ENCODE peak calls at places on chromosomes 2 and 18, in eight cellular contexts. R is spleen, S is A549, M is WERI-Rb-1, G is HCT116, C is pancreas, J is tibial artery, T is MM.1S. U is an unnamed sample.

GRCh38 chr2:641501-642430 is 35.4 kb downstream of the TMEM18 start:
- DNase-seq in T (no peak), G (no peak), M (no peak), C (no peak), R (no peak), J (no peak), S (no peak), U (no peak)

GRCh38 chr2:120907822-120908221 is 172.2 kb downstream of the GLI2 start:
- DNase-seq in M (peak), S (peak), R (no peak), J (no peak), C (no peak), G (no peak), T (no peak), U (no peak)

GRCh38 chr18:27225947-27226481 is 40.9 kb upstream of the CHST9 start:
- DNase-seq in T (no peak), J (no peak), R (no peak), G (no peak), S (no peak), M (no peak), C (no peak), U (no peak)

GRCh38 chr2:236928353-236929153 is 157.1 kb upstream of the COPS8 start:
- DNase-seq in S (no peak), R (no peak), C (no peak), J (no peak), G (no peak), T (no peak), M (no peak), U (no peak)

GRCh38 chr2:179711375-179711774 is 150.0 kb downstream of the ZNF385B start:
- DNase-seq in T (no peak), G (no peak), C (no peak), R (no peak), J (no peak), M (no peak), S (no peak), U (no peak)

GRCh38 chr2:198659471-198659870 is 798.3 kb downstream of the SATB2 start:
- DNase-seq in G (no peak), J (no peak), R (no peak), M (no peak), C (no peak), S (no peak), T (no peak), U (no peak)

GRCh38 chr2:241869087-241869961 is at the start of gene RTP5:
- DNase-seq in C (no peak), G (no peak), M (no peak), S (no peak), R (no peak), T (no peak), J (no peak), U (no peak)

GRCh38 chr2:205930209-205930608 is 155.8 kb downstream of the INO80D start:
- DNase-seq in S (no peak), J (no peak), T (no peak), M (peak), G (no peak), R (no peak), C (no peak), U (no peak)

GRCh38 chr18:28468903-28469302 is 292.0 kb upstream of the CDH2 start:
- DNase-seq in G (no peak), C (no peak), R (no peak), S (no peak), T (no peak), M (no peak), J (no peak), U (no peak)

GRCh38 chr2:117853873-117854272 is 39.4 kb downstream of the DDX18 start:
- DNase-seq in M (no peak), G (no peak), T (no peak), S (no peak), J (no peak), R (no peak), C (no peak), U (no peak)

GRCh38 chr2:98867539-98868309 is 68.3 kb downstream of the CRACDL start:
- DNase-seq in S (peak), R (no peak), J (no peak), G (no peak), C (no peak), M (no peak), T (no peak), U (no peak)

GRCh38 chr2:74415762-74416395 is 5.5 kb downstream of the C2orf81 start:
- DNase-seq in R (no peak), G (no peak), T (no peak), J (no peak), C (no peak), S (no peak), M (no peak), U (no peak)

GRCh38 chr2:45259144-45259543 is 249.9 kb upstream of the SIX2 start:
- DNase-seq in J (no peak), T (no peak), M (no peak), S (no peak), C (no peak), G (no peak), R (no peak), U (no peak)

GRCh38 chr18:58307441-58307840 is 263.4 kb downstream of the NEDD4L start:
- DNase-seq in S (no peak), R (no peak), C (no peak), T (no peak), G (no peak), M (no peak), J (no peak), U (no peak)

GRCh38 chr18:67705748-67706147 is 189.2 kb upstream of the DSEL start:
- DNase-seq in M (no peak), J (no peak), G (no peak), C (no peak), R (no peak), T (no peak), S (peak), U (no peak)
- TF ChIP-seq CTCF in M (no peak), J (no peak), G (no peak), C (no peak), R (no peak), T (no peak), S (no peak), U (no peak)

DNA sequence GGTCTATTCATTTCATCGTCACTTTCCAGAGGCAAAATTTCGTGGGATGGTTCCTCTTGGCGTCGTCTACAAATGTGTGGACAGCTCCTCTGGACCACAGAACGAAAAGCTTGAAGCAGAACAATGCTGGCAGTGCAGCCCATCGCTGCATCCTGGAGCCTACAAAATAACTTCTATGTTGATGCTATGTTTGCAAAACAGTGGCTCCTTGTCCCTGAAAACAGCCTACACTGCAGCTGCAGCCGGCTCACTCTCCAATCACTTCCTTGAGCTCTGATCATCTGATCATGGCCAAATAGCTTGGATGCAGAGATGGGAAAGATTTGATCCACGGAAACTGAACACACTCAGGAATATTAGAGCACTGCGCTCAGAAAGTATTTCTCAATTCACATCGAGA is 60.0 kb downstream of the DOCK10 start:
- DNase-seq in S (no peak), R (no peak), G (no peak), T (no peak), C (no peak), M (no peak), J (peak), U (no peak)
- H3K4me3 ChIP-seq in S (no peak), R (no peak), G (no peak), T (no peak), C (no peak), M (no peak), J (peak), U (no peak)

DNA sequence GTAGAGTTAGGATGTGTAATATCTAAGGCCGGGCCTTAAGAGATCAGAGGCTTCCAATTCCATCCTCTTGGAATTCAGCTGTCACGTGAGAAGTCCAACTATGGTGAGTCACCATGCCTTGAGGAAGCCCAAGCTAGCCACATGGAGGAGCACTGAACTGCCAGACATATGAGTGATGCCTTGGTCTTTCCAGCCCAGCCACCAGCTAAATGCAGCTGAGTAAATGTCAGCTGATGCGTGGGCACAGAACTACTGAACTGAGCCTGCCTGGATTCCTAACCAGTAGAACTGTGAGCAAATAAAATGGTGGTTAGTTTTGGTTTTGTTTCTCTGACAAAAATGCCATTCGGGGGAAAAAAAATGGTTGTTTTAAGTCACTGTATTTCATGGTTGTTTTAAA is 153.7 kb upstream of the SERTAD2 start:
- DNase-seq in C (no peak), S (peak), G (peak), T (peak), J (no peak), R (no peak), M (no peak), U (peak)
- TF ChIP-seq CTCF in C (no peak), S (no peak), G (no peak), T (no peak), J (no peak), R (no peak), M (no peak), U (no peak)

GRCh38 chr2:230208576-230208975 is 11.2 kb downstream of the SP110 start:
- DNase-seq in R (no peak), C (no peak), T (no peak), M (no peak), S (no peak), G (no peak), J (no peak), U (no peak)
- H3K4me3 ChIP-seq in R (no peak), C (no peak), T (no peak), M (no peak), S (no peak), G (no peak), J (no peak), U (no peak)

GRCh38 chr2:30026091-30027055 is 105.0 kb upstream of the ALK start:
- DNase-seq in T (no peak), G (peak), M (peak), C (peak), S (peak), R (no peak), J (no peak), U (peak)
- TF ChIP-seq CTCF in T (peak), G (peak), M (peak), C (peak), S (peak), R (peak), J (no peak), U (peak)